ENCODE peak calls at places on chromosomes 3 and 15, in seven cellular contexts. One of them, this sample, is unnamed.

GRCh38 chr3:129314757-129315385 is 36.2 kb downstream of the HMCES start:
- DNase-seq in GM19239: peak; percentile 64
- DNase-seq in GM20000: peak; percentile 90
- DNase-seq in NCI-H526 treated with DMSO at 0.1 percent for 48 hours: peak; percentile 90
- DNase-seq in heart left ventricle: peak; percentile 92
- DNase-seq in fibroblast of pulmonary artery: peak; percentile 93
- DNase-seq in endothelial cell: peak; percentile 86
- DNase-seq in this sample: peak; percentile 92

GRCh38 chr15:92449476-92449875 is 55.8 kb downstream of the ST8SIA2 start:
- DNase-seq in GM19239: no peak
- DNase-seq in GM20000: no peak
- DNase-seq in NCI-H526 treated with DMSO at 0.1 percent for 48 hours: no peak
- DNase-seq in heart left ventricle: no peak
- DNase-seq in fibroblast of pulmonary artery: no peak
- DNase-seq in endothelial cell: no peak
- DNase-seq in this sample: peak; percentile 77

GRCh38 chr3:31755911-31756658 is 223.4 kb downstream of the STT3B start:
- DNase-seq in GM19239: no peak
- DNase-seq in GM20000: no peak
- DNase-seq in NCI-H526 treated with DMSO at 0.1 percent for 48 hours: no peak
- DNase-seq in heart left ventricle: no peak
- DNase-seq in fibroblast of pulmonary artery: peak; percentile 7
- DNase-seq in endothelial cell: no peak
- DNase-seq in this sample: no peak

GRCh38 chr3:37906734-37907282 is 45.1 kb downstream of the CTDSPL start:
- DNase-seq in GM19239: no peak
- DNase-seq in GM20000: no peak
- DNase-seq in NCI-H526 treated with DMSO at 0.1 percent for 48 hours: no peak
- DNase-seq in heart left ventricle: no peak
- DNase-seq in fibroblast of pulmonary artery: no peak
- DNase-seq in endothelial cell: no peak
- DNase-seq in this sample: no peak

GRCh38 chr15:50164458-50164857 is 17.5 kb upstream of the SLC27A2 start:
- DNase-seq in GM19239: no peak
- DNase-seq in GM20000: no peak
- DNase-seq in NCI-H526 treated with DMSO at 0.1 percent for 48 hours: no peak
- DNase-seq in heart left ventricle: no peak
- DNase-seq in fibroblast of pulmonary artery: no peak
- DNase-seq in endothelial cell: no peak
- DNase-seq in this sample: no peak

GRCh38 chr15:39283531-39283930 is 297.3 kb upstream of the THBS1 start:
- DNase-seq in GM19239: no peak
- DNase-seq in GM20000: no peak
- DNase-seq in NCI-H526 treated with DMSO at 0.1 percent for 48 hours: no peak
- DNase-seq in heart left ventricle: no peak
- DNase-seq in fibroblast of pulmonary artery: peak; percentile 48
- DNase-seq in endothelial cell: no peak
- DNase-seq in this sample: no peak

GRCh38 chr15:27538325-27538724 is 560.8 kb downstream of the OCA2 start:
- DNase-seq in GM19239: no peak
- DNase-seq in GM20000: no peak
- DNase-seq in NCI-H526 treated with DMSO at 0.1 percent for 48 hours: peak; percentile 0
- DNase-seq in heart left ventricle: no peak
- DNase-seq in fibroblast of pulmonary artery: no peak
- DNase-seq in endothelial cell: no peak
- DNase-seq in this sample: no peak

GRCh38 chr15:48718646-48719045 is 73.1 kb upstream of the FBN1 start:
- DNase-seq in GM19239: no peak
- DNase-seq in GM20000: no peak
- DNase-seq in NCI-H526 treated with DMSO at 0.1 percent for 48 hours: no peak
- DNase-seq in heart left ventricle: no peak
- DNase-seq in fibroblast of pulmonary artery: peak; percentile 39
- DNase-seq in endothelial cell: no peak
- DNase-seq in this sample: peak; percentile 35

GRCh38 chr15:56244237-56244810 is 645 bp upstream of the RFX7 start:
- DNase-seq in GM19239: no peak
- DNase-seq in GM20000: peak; percentile 68
- DNase-seq in NCI-H526 treated with DMSO at 0.1 percent for 48 hours: peak; percentile 75
- DNase-seq in heart left ventricle: peak; percentile 60
- DNase-seq in fibroblast of pulmonary artery: peak; percentile 76
- DNase-seq in endothelial cell: peak; percentile 48
- DNase-seq in this sample: peak; percentile 72

GRCh38 chr3:128969993-128970740 is 23.7 kb downstream of the CFAP92 start:
- DNase-seq in GM19239: peak; percentile 44
- DNase-seq in GM20000: peak; percentile 65
- DNase-seq in NCI-H526 treated with DMSO at 0.1 percent for 48 hours: peak; percentile 13
- DNase-seq in heart left ventricle: no peak
- DNase-seq in fibroblast of pulmonary artery: peak; percentile 61
- DNase-seq in endothelial cell: peak; percentile 55
- DNase-seq in this sample: peak; percentile 55

GRCh38 chr3:147712357-147712756 is 303.2 kb downstream of the ZIC1 start:
- DNase-seq in GM19239: no peak
- DNase-seq in GM20000: no peak
- DNase-seq in NCI-H526 treated with DMSO at 0.1 percent for 48 hours: no peak
- DNase-seq in heart left ventricle: no peak
- DNase-seq in fibroblast of pulmonary artery: no peak
- DNase-seq in endothelial cell: no peak
- DNase-seq in this sample: no peak

GRCh38 chr3:49397470-49397869 is 14.3 kb downstream of the RHOA start:
- DNase-seq in GM19239: no peak
- DNase-seq in GM20000: no peak
- DNase-seq in NCI-H526 treated with DMSO at 0.1 percent for 48 hours: peak; percentile 2
- DNase-seq in heart left ventricle: no peak
- DNase-seq in fibroblast of pulmonary artery: peak; percentile 54
- DNase-seq in endothelial cell: no peak
- DNase-seq in this sample: no peak

GRCh38 chr3:73461582-73461981 is 163.2 kb downstream of the PDZRN3 start:
- DNase-seq in GM19239: no peak
- DNase-seq in GM20000: no peak
- DNase-seq in NCI-H526 treated with DMSO at 0.1 percent for 48 hours: no peak
- DNase-seq in heart left ventricle: no peak
- DNase-seq in fibroblast of pulmonary artery: peak; percentile 34
- DNase-seq in endothelial cell: no peak
- DNase-seq in this sample: no peak

GRCh38 chr3:70736009-70736408 is 423.6 kb upstream of the MDFIC2 start:
- DNase-seq in GM19239: no peak
- DNase-seq in GM20000: no peak
- DNase-seq in NCI-H526 treated with DMSO at 0.1 percent for 48 hours: no peak
- DNase-seq in heart left ventricle: no peak
- DNase-seq in fibroblast of pulmonary artery: peak; percentile 23
- DNase-seq in endothelial cell: no peak
- DNase-seq in this sample: peak; percentile 1

GRCh38 chr3:190088890-190089289 is 31.8 kb downstream of the P3H2 start:
- DNase-seq in GM19239: no peak
- DNase-seq in GM20000: no peak
- DNase-seq in NCI-H526 treated with DMSO at 0.1 percent for 48 hours: no peak
- DNase-seq in heart left ventricle: no peak
- DNase-seq in fibroblast of pulmonary artery: peak; percentile 47
- DNase-seq in endothelial cell: no peak
- DNase-seq in this sample: no peak

GRCh38 chr3:123481071-123481470 is 32.2 kb upstream of the ADCY5 start:
- DNase-seq in GM19239: no peak
- DNase-seq in GM20000: no peak
- DNase-seq in NCI-H526 treated with DMSO at 0.1 percent for 48 hours: no peak
- DNase-seq in heart left ventricle: no peak
- DNase-seq in fibroblast of pulmonary artery: no peak
- DNase-seq in endothelial cell: no peak
- DNase-seq in this sample: no peak

GRCh38 chr3:124558898-124559649 is 171.2 kb upstream of the UMPS start:
- DNase-seq in GM19239: no peak
- DNase-seq in GM20000: no peak
- DNase-seq in NCI-H526 treated with DMSO at 0.1 percent for 48 hours: no peak
- DNase-seq in heart left ventricle: peak; percentile 75
- DNase-seq in fibroblast of pulmonary artery: peak; percentile 97
- DNase-seq in endothelial cell: no peak
- DNase-seq in this sample: peak; percentile 94

GRCh38 chr3:173096994-173097785 is 43.8 kb downstream of the SPATA16 start:
- DNase-seq in GM19239: no peak
- DNase-seq in GM20000: no peak
- DNase-seq in NCI-H526 treated with DMSO at 0.1 percent for 48 hours: no peak
- DNase-seq in heart left ventricle: no peak
- DNase-seq in fibroblast of pulmonary artery: peak; percentile 23
- DNase-seq in endothelial cell: no peak
- DNase-seq in this sample: peak; percentile 34

GRCh38 chr3:123120546-123120945 is 53.7 kb downstream of the PDIA5 start:
- DNase-seq in GM19239: no peak
- DNase-seq in GM20000: no peak
- DNase-seq in NCI-H526 treated with DMSO at 0.1 percent for 48 hours: no peak
- DNase-seq in heart left ventricle: no peak
- DNase-seq in fibroblast of pulmonary artery: no peak
- DNase-seq in endothelial cell: no peak
- DNase-seq in this sample: no peak

GRCh38 chr3:106272302-106272701 is 403.5 kb upstream of the CBLB start:
- DNase-seq in GM19239: no peak
- DNase-seq in GM20000: no peak
- DNase-seq in NCI-H526 treated with DMSO at 0.1 percent for 48 hours: no peak
- DNase-seq in heart left ventricle: no peak
- DNase-seq in fibroblast of pulmonary artery: no peak
- DNase-seq in endothelial cell: no peak
- DNase-seq in this sample: no peak

GRCh38 chr3:86175593-86175992 is 815.4 kb downstream of the VGLL3 start:
- DNase-seq in GM19239: no peak
- DNase-seq in GM20000: no peak
- DNase-seq in NCI-H526 treated with DMSO at 0.1 percent for 48 hours: no peak
- DNase-seq in heart left ventricle: no peak
- DNase-seq in fibroblast of pulmonary artery: no peak
- DNase-seq in endothelial cell: no peak
- DNase-seq in this sample: no peak

GRCh38 chr3:66473637-66474036 is 27.2 kb downstream of the LRIG1 start:
- DNase-seq in GM19239: no peak
- DNase-seq in GM20000: no peak
- DNase-seq in NCI-H526 treated with DMSO at 0.1 percent for 48 hours: no peak
- DNase-seq in heart left ventricle: no peak
- DNase-seq in fibroblast of pulmonary artery: peak; percentile 50
- DNase-seq in endothelial cell: no peak
- DNase-seq in this sample: no peak

GRCh38 chr3:38567498-38567897 is 71.4 kb downstream of the EXOG start:
- DNase-seq in GM19239: no peak
- DNase-seq in GM20000: no peak
- DNase-seq in NCI-H526 treated with DMSO at 0.1 percent for 48 hours: no peak
- DNase-seq in heart left ventricle: no peak
- DNase-seq in fibroblast of pulmonary artery: no peak
- DNase-seq in endothelial cell: no peak
- DNase-seq in this sample: no peak

GRCh38 chr3:132593241-132593949 is 3.7 kb upstream of the ACKR4 start:
- DNase-seq in GM19239: no peak
- DNase-seq in GM20000: no peak
- DNase-seq in NCI-H526 treated with DMSO at 0.1 percent for 48 hours: no peak
- DNase-seq in heart left ventricle: no peak
- DNase-seq in fibroblast of pulmonary artery: no peak
- DNase-seq in endothelial cell: no peak
- DNase-seq in this sample: no peak

GRCh38 chr3:98680723-98681122 is 82.4 kb upstream of the ST3GAL6 start:
- DNase-seq in GM19239: no peak
- DNase-seq in GM20000: no peak
- DNase-seq in NCI-H526 treated with DMSO at 0.1 percent for 48 hours: no peak
- DNase-seq in heart left ventricle: no peak
- DNase-seq in fibroblast of pulmonary artery: no peak
- DNase-seq in endothelial cell: no peak
- DNase-seq in this sample: peak; percentile 84

GRCh38 chr3:195876297-195877031 is 31.9 kb downstream of the TNK2 start:
- DNase-seq in GM19239: no peak
- DNase-seq in GM20000: no peak
- DNase-seq in NCI-H526 treated with DMSO at 0.1 percent for 48 hours: no peak
- DNase-seq in heart left ventricle: peak; percentile 47
- DNase-seq in fibroblast of pulmonary artery: no peak
- DNase-seq in endothelial cell: no peak
- DNase-seq in this sample: no peak

GRCh38 chr15:96344706-96345559 is 14.4 kb downstream of the NR2F2 start:
- DNase-seq in GM19239: no peak
- DNase-seq in GM20000: no peak
- DNase-seq in NCI-H526 treated with DMSO at 0.1 percent for 48 hours: no peak
- DNase-seq in heart left ventricle: no peak
- DNase-seq in fibroblast of pulmonary artery: peak; percentile 32
- DNase-seq in endothelial cell: no peak
- DNase-seq in this sample: no peak

GRCh38 chr3:167734498-167735232 is at the start of gene PDCD10:
- DNase-seq in GM19239: peak; percentile 47
- DNase-seq in GM20000: peak; percentile 82
- DNase-seq in NCI-H526 treated with DMSO at 0.1 percent for 48 hours: peak; percentile 98
- DNase-seq in heart left ventricle: peak; percentile 98
- DNase-seq in fibroblast of pulmonary artery: peak; percentile 99
- DNase-seq in endothelial cell: peak; percentile 94
- DNase-seq in this sample: peak; percentile 100

GRCh38 chr3:151901282-151901945 is 28.0 kb downstream of the SUCNR1 start:
- DNase-seq in GM19239: no peak
- DNase-seq in GM20000: no peak
- DNase-seq in NCI-H526 treated with DMSO at 0.1 percent for 48 hours: no peak
- DNase-seq in heart left ventricle: no peak
- DNase-seq in fibroblast of pulmonary artery: no peak
- DNase-seq in endothelial cell: no peak
- DNase-seq in this sample: peak; percentile 76

GRCh38 chr3:161851941-161852566 is 355.4 kb downstream of the OTOL1 start:
- DNase-seq in GM19239: peak; percentile 4
- DNase-seq in GM20000: peak; percentile 41
- DNase-seq in NCI-H526 treated with DMSO at 0.1 percent for 48 hours: no peak
- DNase-seq in heart left ventricle: no peak
- DNase-seq in fibroblast of pulmonary artery: peak; percentile 68
- DNase-seq in endothelial cell: peak; percentile 77
- DNase-seq in this sample: peak; percentile 71

GRCh38 chr3:12495749-12496452 is 11.6 kb downstream of the TSEN2 start:
- DNase-seq in GM19239: no peak
- DNase-seq in GM20000: no peak
- DNase-seq in NCI-H526 treated with DMSO at 0.1 percent for 48 hours: no peak
- DNase-seq in heart left ventricle: no peak
- DNase-seq in fibroblast of pulmonary artery: no peak
- DNase-seq in endothelial cell: peak; percentile 14
- DNase-seq in this sample: no peak

GRCh38 chr3:129018751-129019150 is 17.6 kb downstream of the EFCC1 start:
- DNase-seq in GM19239: no peak
- DNase-seq in GM20000: no peak
- DNase-seq in NCI-H526 treated with DMSO at 0.1 percent for 48 hours: no peak
- DNase-seq in heart left ventricle: no peak
- DNase-seq in fibroblast of pulmonary artery: no peak
- DNase-seq in endothelial cell: no peak
- DNase-seq in this sample: no peak

GRCh38 chr3:197592361-197593045 is 36.7 kb upstream of the BDH1 start:
- DNase-seq in GM19239: no peak
- DNase-seq in GM20000: no peak
- DNase-seq in NCI-H526 treated with DMSO at 0.1 percent for 48 hours: no peak
- DNase-seq in heart left ventricle: no peak
- DNase-seq in fibroblast of pulmonary artery: no peak
- DNase-seq in endothelial cell: no peak
- DNase-seq in this sample: no peak

GRCh38 chr3:178835033-178835432 is 236.6 kb downstream of the ZMAT3 start:
- DNase-seq in GM19239: no peak
- DNase-seq in GM20000: no peak
- DNase-seq in NCI-H526 treated with DMSO at 0.1 percent for 48 hours: no peak
- DNase-seq in heart left ventricle: no peak
- DNase-seq in fibroblast of pulmonary artery: no peak
- DNase-seq in endothelial cell: no peak
- DNase-seq in this sample: no peak